ENCODE peak calls at places on chromosomes 11 and 22, in eight cellular contexts. One of them, this sample, is unnamed.

GRCh38 chr11:18844753-18845367 is 53.3 kb upstream of the PTPN5 start:
- DNase-seq in left lung: no peak
- DNase-seq in A549: peak; percentile 28
- DNase-seq in Peyer's patch: no peak
- DNase-seq in IMR-90: peak; percentile 33
- DNase-seq in Karpas-422: peak; percentile 75
- DNase-seq in gastrocnemius medialis: no peak
- DNase-seq in right cardiac atrium: no peak
- DNase-seq in this sample: no peak

GRCh38 chr11:64643258-64643881 is 52.4 kb downstream of the SLC22A12 start:
- DNase-seq in gastrocnemius medialis: no peak
- DNase-seq in IMR-90: no peak
- DNase-seq in A549: no peak
- DNase-seq in Karpas-422: no peak
- DNase-seq in right cardiac atrium: peak; percentile 72
- DNase-seq in Peyer's patch: no peak
- DNase-seq in left lung: no peak
- DNase-seq in this sample: no peak

GRCh38 chr11:69463892-69464620 is 17.4 kb upstream of the LINC01488 start:
- DNase-seq in A549: no peak
- DNase-seq in right cardiac atrium: no peak
- DNase-seq in gastrocnemius medialis: no peak
- DNase-seq in left lung: no peak
- DNase-seq in IMR-90: no peak
- DNase-seq in Peyer's patch: no peak
- DNase-seq in Karpas-422: no peak
- DNase-seq in this sample: no peak

GRCh38 chr11:45143494-45143893 is 2.9 kb upstream of the PRDM11 start:
- DNase-seq in Karpas-422: no peak
- DNase-seq in A549: no peak
- DNase-seq in right cardiac atrium: no peak
- DNase-seq in gastrocnemius medialis: no peak
- DNase-seq in IMR-90: no peak
- DNase-seq in left lung: no peak
- DNase-seq in Peyer's patch: no peak
- DNase-seq in this sample: no peak

GRCh38 chr11:75850787-75851186 is 35.8 kb downstream of the UVRAG start:
- DNase-seq in left lung: no peak
- DNase-seq in IMR-90: no peak
- DNase-seq in Peyer's patch: no peak
- DNase-seq in gastrocnemius medialis: no peak
- DNase-seq in right cardiac atrium: no peak
- DNase-seq in Karpas-422: no peak
- DNase-seq in A549: no peak
- DNase-seq in this sample: no peak

GRCh38 chr11:19938051-19938856 is 222.0 kb downstream of the DBX1 start:
- DNase-seq in Karpas-422: peak; percentile 79
- DNase-seq in left lung: no peak
- DNase-seq in right cardiac atrium: peak; percentile 84
- DNase-seq in IMR-90: peak; percentile 54
- DNase-seq in Peyer's patch: peak; percentile 77
- DNase-seq in A549: peak; percentile 69
- DNase-seq in gastrocnemius medialis: no peak
- DNase-seq in this sample: no peak

GRCh38 chr11:1546077-1546535 is 26.0 kb downstream of the DUSP8 start:
- DNase-seq in A549: no peak
- DNase-seq in right cardiac atrium: peak; percentile 56
- DNase-seq in gastrocnemius medialis: no peak
- DNase-seq in Karpas-422: no peak
- DNase-seq in left lung: peak; percentile 56
- DNase-seq in IMR-90: no peak
- DNase-seq in Peyer's patch: peak; percentile 63
- DNase-seq in this sample: no peak

GRCh38 chr22:30821863-30822215 is 127.2 kb downstream of the OSBP2 start:
- DNase-seq in left lung: no peak
- DNase-seq in Karpas-422: no peak
- DNase-seq in right cardiac atrium: no peak
- DNase-seq in A549: no peak
- DNase-seq in Peyer's patch: peak; percentile 23
- DNase-seq in gastrocnemius medialis: no peak
- DNase-seq in IMR-90: no peak
- DNase-seq in this sample: no peak

GRCh38 chr11:119115484-119116234 is 5.7 kb upstream of the HINFP start:
- DNase-seq in left lung: peak; percentile 82
- DNase-seq in A549: no peak
- DNase-seq in Karpas-422: peak; percentile 29
- DNase-seq in right cardiac atrium: peak; percentile 79
- DNase-seq in gastrocnemius medialis: peak; percentile 30
- DNase-seq in Peyer's patch: no peak
- DNase-seq in IMR-90: no peak
- DNase-seq in this sample: no peak

GRCh38 chr11:129636926-129637325 is 178.7 kb upstream of the TMEM45B start:
- DNase-seq in Peyer's patch: no peak
- DNase-seq in gastrocnemius medialis: no peak
- DNase-seq in right cardiac atrium: no peak
- DNase-seq in IMR-90: no peak
- DNase-seq in Karpas-422: no peak
- DNase-seq in left lung: no peak
- DNase-seq in A549: no peak
- DNase-seq in this sample: peak; percentile 76

GRCh38 chr22:33227791-33228190 is 169.6 kb upstream of the SYN3 start:
- DNase-seq in Karpas-422: no peak
- DNase-seq in Peyer's patch: no peak
- DNase-seq in gastrocnemius medialis: no peak
- DNase-seq in IMR-90: no peak
- DNase-seq in right cardiac atrium: no peak
- DNase-seq in left lung: no peak
- DNase-seq in A549: no peak
- DNase-seq in this sample: peak; percentile 18

GRCh38 chr11:65213322-65214211 is 31.8 kb downstream of the CAPN1 start:
- DNase-seq in right cardiac atrium: no peak
- DNase-seq in Karpas-422: peak; percentile 88
- DNase-seq in A549: no peak
- DNase-seq in left lung: no peak
- DNase-seq in IMR-90: peak; percentile 6
- DNase-seq in gastrocnemius medialis: no peak
- DNase-seq in Peyer's patch: peak; percentile 49
- DNase-seq in this sample: no peak

GRCh38 chr22:39856588-39856987 is 37.0 kb downstream of the ENTHD1 start:
- DNase-seq in right cardiac atrium: no peak
- DNase-seq in gastrocnemius medialis: no peak
- DNase-seq in Peyer's patch: no peak
- DNase-seq in IMR-90: no peak
- DNase-seq in left lung: no peak
- DNase-seq in Karpas-422: no peak
- DNase-seq in A549: no peak
- DNase-seq in this sample: no peak

GRCh38 chr22:48523091-48523490 is 1304.6 kb downstream of the BRD1 start:
- DNase-seq in A549: no peak
- DNase-seq in IMR-90: no peak
- DNase-seq in left lung: no peak
- DNase-seq in Karpas-422: no peak
- DNase-seq in Peyer's patch: no peak
- DNase-seq in gastrocnemius medialis: no peak
- DNase-seq in right cardiac atrium: no peak
- DNase-seq in this sample: no peak

GRCh38 chr22:22761606-22761962 is 117.2 kb downstream of the GGTLC2 start:
- DNase-seq in A549: no peak
- DNase-seq in left lung: no peak
- DNase-seq in right cardiac atrium: no peak
- DNase-seq in gastrocnemius medialis: no peak
- DNase-seq in Peyer's patch: no peak
- DNase-seq in Karpas-422: no peak
- DNase-seq in IMR-90: no peak
- DNase-seq in this sample: no peak

GRCh38 chr11:68020575-68020974 is 9.9 kb upstream of the NDUFS8 start:
- DNase-seq in left lung: peak; percentile 71
- DNase-seq in A549: peak; percentile 70
- DNase-seq in gastrocnemius medialis: no peak
- DNase-seq in right cardiac atrium: no peak
- DNase-seq in Peyer's patch: no peak
- DNase-seq in Karpas-422: peak; percentile 72
- DNase-seq in IMR-90: peak; percentile 35
- DNase-seq in this sample: no peak
- H3K27ac ChIP-seq in left lung: no peak overlapping the region
- H3K27ac ChIP-seq in A549: peak overlapping the region; percentile 99
- H3K27ac ChIP-seq in gastrocnemius medialis: no peak overlapping the region
- H3K27ac ChIP-seq in right cardiac atrium: no peak overlapping the region
- H3K27ac ChIP-seq in Peyer's patch: no peak overlapping the region
- H3K27ac ChIP-seq in Karpas-422: no peak overlapping the region
- H3K27ac ChIP-seq in IMR-90: no peak overlapping the region
- H3K27ac ChIP-seq in this sample: peak overlapping the region; percentile 9

GRCh38 chr11:2843551-2843950 is 42.0 kb downstream of the CDKN1C start:
- DNase-seq in Karpas-422: no peak
- DNase-seq in IMR-90: no peak
- DNase-seq in A549: no peak
- DNase-seq in Peyer's patch: no peak
- DNase-seq in right cardiac atrium: no peak
- DNase-seq in gastrocnemius medialis: no peak
- DNase-seq in left lung: no peak
- DNase-seq in this sample: no peak

GRCh38 chr11:2842876-2843275 is 42.7 kb downstream of the CDKN1C start:
- DNase-seq in right cardiac atrium: no peak
- DNase-seq in left lung: no peak
- DNase-seq in Karpas-422: no peak
- DNase-seq in A549: no peak
- DNase-seq in IMR-90: no peak
- DNase-seq in gastrocnemius medialis: no peak
- DNase-seq in Peyer's patch: no peak
- DNase-seq in this sample: no peak

GRCh38 chr11:2844996-2845395 is 40.6 kb downstream of the CDKN1C start:
- DNase-seq in right cardiac atrium: no peak
- DNase-seq in IMR-90: no peak
- DNase-seq in A549: no peak
- DNase-seq in Karpas-422: no peak
- DNase-seq in left lung: no peak
- DNase-seq in gastrocnemius medialis: no peak
- DNase-seq in Peyer's patch: no peak
- DNase-seq in this sample: no peak

GRCh38 chr11:2846056-2846455 is 39.5 kb downstream of the CDKN1C start:
- DNase-seq in A549: no peak
- DNase-seq in right cardiac atrium: no peak
- DNase-seq in Karpas-422: no peak
- DNase-seq in left lung: no peak
- DNase-seq in gastrocnemius medialis: no peak
- DNase-seq in Peyer's patch: no peak
- DNase-seq in IMR-90: peak; percentile 48
- DNase-seq in this sample: no peak

GRCh38 chr11:2844116-2844515 is 41.5 kb downstream of the CDKN1C start:
- DNase-seq in IMR-90: no peak
- DNase-seq in A549: no peak
- DNase-seq in right cardiac atrium: no peak
- DNase-seq in gastrocnemius medialis: no peak
- DNase-seq in left lung: no peak
- DNase-seq in Karpas-422: no peak
- DNase-seq in Peyer's patch: no peak
- DNase-seq in this sample: no peak
- H3K27ac ChIP-seq in IMR-90: no peak overlapping the region
- H3K27ac ChIP-seq in A549: no peak overlapping the region
- H3K27ac ChIP-seq in right cardiac atrium: no peak overlapping the region
- H3K27ac ChIP-seq in gastrocnemius medialis: no peak overlapping the region
- H3K27ac ChIP-seq in left lung: no peak overlapping the region
- H3K27ac ChIP-seq in Karpas-422: no peak overlapping the region
- H3K27ac ChIP-seq in Peyer's patch: no peak overlapping the region
- H3K27ac ChIP-seq in this sample: no peak overlapping the region

GRCh38 chr11:126328001-126328390 is 24.1 kb downstream of the DCPS start:
- DNase-seq in IMR-90: no peak
- DNase-seq in Peyer's patch: no peak
- DNase-seq in gastrocnemius medialis: no peak
- DNase-seq in left lung: peak; percentile 19
- DNase-seq in Karpas-422: no peak
- DNase-seq in right cardiac atrium: no peak
- DNase-seq in A549: no peak
- DNase-seq in this sample: no peak

GRCh38 chr11:126327280-126328000 is 23.6 kb downstream of the DCPS start:
- DNase-seq in IMR-90: no peak
- DNase-seq in gastrocnemius medialis: no peak
- DNase-seq in A549: no peak
- DNase-seq in right cardiac atrium: no peak
- DNase-seq in Karpas-422: no peak
- DNase-seq in left lung: no peak
- DNase-seq in Peyer's patch: no peak
- DNase-seq in this sample: no peak

GRCh38 chr11:126328444-126328843 is 24.6 kb downstream of the DCPS start:
- DNase-seq in A549: no peak
- DNase-seq in right cardiac atrium: no peak
- DNase-seq in gastrocnemius medialis: no peak
- DNase-seq in IMR-90: no peak
- DNase-seq in Karpas-422: no peak
- DNase-seq in left lung: peak; percentile 20
- DNase-seq in Peyer's patch: no peak
- DNase-seq in this sample: no peak

GRCh38 chr11:126329644-126330200 is 25.8 kb upstream of the ST3GAL4 start:
- DNase-seq in left lung: no peak
- DNase-seq in gastrocnemius medialis: no peak
- DNase-seq in A549: no peak
- DNase-seq in IMR-90: peak; percentile 17
- DNase-seq in Peyer's patch: no peak
- DNase-seq in right cardiac atrium: no peak
- DNase-seq in Karpas-422: no peak
- DNase-seq in this sample: no peak

DNA sequence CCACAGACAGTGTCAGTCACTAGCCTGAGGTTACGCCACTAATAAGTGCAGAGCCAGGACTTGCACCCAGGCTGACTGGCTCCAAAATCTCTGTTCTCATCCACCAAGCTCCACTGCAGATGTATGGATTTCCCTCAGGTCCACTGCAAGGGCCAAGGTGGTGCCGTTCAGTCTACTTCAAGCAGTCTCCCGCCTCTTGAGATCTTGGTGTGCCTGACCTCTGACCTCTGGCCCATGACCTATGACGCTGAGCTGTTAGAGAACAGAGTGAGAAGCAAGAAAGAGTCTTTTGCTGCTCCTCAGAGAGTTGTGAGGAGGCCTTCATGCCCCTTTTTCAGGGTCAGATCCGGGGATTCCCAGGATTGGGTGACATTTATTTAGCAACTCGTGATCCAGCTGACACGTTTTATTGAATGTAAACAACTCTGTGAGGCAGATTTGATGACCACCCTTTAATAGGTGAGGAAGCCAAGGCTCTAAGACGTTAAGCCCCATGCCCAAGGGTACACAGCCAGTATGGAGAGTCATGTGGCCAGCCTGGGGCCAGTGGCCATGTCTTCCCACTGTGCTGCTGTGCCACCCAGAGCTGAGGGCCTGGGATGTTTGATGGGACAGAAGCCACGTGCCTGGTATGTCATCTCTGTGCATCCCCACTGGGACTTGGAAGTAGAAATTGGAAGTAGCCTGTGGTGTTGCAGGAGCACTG is 25.2 kb downstream of the DCPS start:
- DNase-seq in A549: no peak
- DNase-seq in gastrocnemius medialis: no peak
- DNase-seq in IMR-90: no peak
- DNase-seq in left lung: no peak
- DNase-seq in Peyer's patch: no peak
- DNase-seq in Karpas-422: no peak
- DNase-seq in right cardiac atrium: no peak
- DNase-seq in this sample: no peak
- H3K27ac ChIP-seq in A549: no peak overlapping the region
- H3K27ac ChIP-seq in gastrocnemius medialis: no peak overlapping the region
- H3K27ac ChIP-seq in IMR-90: no peak overlapping the region
- H3K27ac ChIP-seq in left lung: no peak overlapping the region
- H3K27ac ChIP-seq in Peyer's patch: no peak overlapping the region
- H3K27ac ChIP-seq in Karpas-422: no peak overlapping the region
- H3K27ac ChIP-seq in right cardiac atrium: no peak overlapping the region
- H3K27ac ChIP-seq in this sample: no peak overlapping the region

GRCh38 chr22:43008509-43008908 is 6.4 kb downstream of the PACSIN2 start:
- DNase-seq in Peyer's patch: no peak
- DNase-seq in gastrocnemius medialis: no peak
- DNase-seq in left lung: no peak
- DNase-seq in Karpas-422: no peak
- DNase-seq in right cardiac atrium: peak; percentile 86
- DNase-seq in IMR-90: no peak
- DNase-seq in A549: no peak
- DNase-seq in this sample: no peak
- H3K27ac ChIP-seq in Peyer's patch: peak overlapping the region; percentile 91
- H3K27ac ChIP-seq in gastrocnemius medialis: no peak overlapping the region
- H3K27ac ChIP-seq in left lung: peak overlapping the region; percentile 42
- H3K27ac ChIP-seq in Karpas-422: no peak overlapping the region
- H3K27ac ChIP-seq in right cardiac atrium: no peak overlapping the region
- H3K27ac ChIP-seq in IMR-90: no peak overlapping the region
- H3K27ac ChIP-seq in A549: peak overlapping the region; percentile 70
- H3K27ac ChIP-seq in this sample: no peak overlapping the region